ENCODE peak calls at places on chromosomes 6 and 20, in ten cellular contexts. J is dorsolateral prefrontal cortex, U is psoas muscle, C is cardiac muscle cell, H is epithelial cell of esophagus, K is nephron progenitor cell, X is neural progenitor cell, P is lower lobe of right lung, L is GM12865, F is esophagus squamous epithelium. R is an unnamed sample.

GRCh38 chr6:81572020-81572419 is 180.5 kb downstream of the TENT5A start:
- DNase-seq in J (no peak), U (no peak), C (no peak), H (no peak), K (no peak), X (no peak), P (no peak), L (no peak), F (no peak), R (no peak)

GRCh38 chr6:13256614-13257013 is 71.7 kb downstream of the TBC1D7 start:
- DNase-seq in J (no peak), U (no peak), C (peak; percentile 36), H (no peak), K (no peak), X (no peak), P (no peak), L (no peak), F (no peak), R (no peak)

GRCh38 chr6:126027601-126028000 is 41.3 kb downstream of the TRMT11 start:
- DNase-seq in J (no peak), U (no peak), C (peak; percentile 21), H (no peak), K (no peak), X (no peak), P (no peak), L (no peak), F (no peak), R (no peak)

GRCh38 chr6:158050955-158051354 is 69.3 kb downstream of the SYNJ2 start:
- DNase-seq in J (peak; percentile 32), U (no peak), C (no peak), H (peak; percentile 66), K (no peak), X (no peak), P (no peak), L (no peak), F (no peak), R (no peak)

GRCh38 chr20:48381353-48382120 is 446.3 kb downstream of the PREX1 start:
- DNase-seq in J (no peak), U (no peak), C (peak; percentile 10), H (no peak), K (no peak), X (no peak), P (no peak), L (no peak), F (no peak), R (no peak)

GRCh38 chr20:50190251-50191064 is at the start of gene CEBPB:
- DNase-seq in J (peak; percentile 81), U (peak; percentile 92), C (peak; percentile 95), H (peak; percentile 86), K (peak; percentile 97), X (peak; percentile 95), P (peak; percentile 94), L (peak; percentile 88), F (peak; percentile 35), R (peak; percentile 94)

GRCh38 chr6:147142684-147143245 is 61.5 kb upstream of the STXBP5 start:
- DNase-seq in J (no peak), U (no peak), C (no peak), H (no peak), K (no peak), X (no peak), P (no peak), L (no peak), F (no peak), R (no peak)

GRCh38 chr20:23122321-23122720 is 36.2 kb upstream of the CD93 start:
- DNase-seq in J (peak; percentile 23), U (no peak), C (no peak), H (no peak), K (no peak), X (no peak), P (no peak), L (no peak), F (no peak), R (no peak)

GRCh38 chr6:53369051-53369450 is 20.3 kb upstream of the ELOVL5 start:
- DNase-seq in J (no peak), U (no peak), C (no peak), H (no peak), K (no peak), X (no peak), P (no peak), L (no peak), F (no peak), R (no peak)

GRCh38 chr6:116398366-116399005 is 27.7 kb downstream of the DSE start:
- DNase-seq in J (no peak), U (no peak), C (peak; percentile 58), H (peak; percentile 53), K (no peak), X (no peak), P (no peak), L (no peak), F (no peak), R (no peak)

GRCh38 chr6:54419885-54420284 is 111.6 kb downstream of the TINAG start:
- DNase-seq in J (no peak), U (no peak), C (peak; percentile 90), H (peak; percentile 96), K (no peak), X (no peak), P (no peak), L (no peak), F (no peak), R (no peak)

GRCh38 chr6:19851273-19852089 is 14.3 kb downstream of the ID4 start:
- DNase-seq in J (no peak), U (no peak), C (peak; percentile 88), H (peak; percentile 73), K (peak; percentile 40), X (peak; percentile 82), P (no peak), L (peak; percentile 19), F (no peak), R (peak; percentile 41)

GRCh38 chr6:137339929-137340559 is 120.9 kb upstream of the IFNGR1 start:
- DNase-seq in J (no peak), U (no peak), C (peak; percentile 14), H (peak; percentile 36), K (no peak), X (peak; percentile 62), P (no peak), L (no peak), F (no peak), R (no peak)

GRCh38 chr6:137342607-137343186 is 123.5 kb upstream of the IFNGR1 start:
- DNase-seq in J (no peak), U (no peak), C (no peak), H (no peak), K (no peak), X (no peak), P (peak; percentile 41), L (no peak), F (no peak), R (no peak)

DNA sequence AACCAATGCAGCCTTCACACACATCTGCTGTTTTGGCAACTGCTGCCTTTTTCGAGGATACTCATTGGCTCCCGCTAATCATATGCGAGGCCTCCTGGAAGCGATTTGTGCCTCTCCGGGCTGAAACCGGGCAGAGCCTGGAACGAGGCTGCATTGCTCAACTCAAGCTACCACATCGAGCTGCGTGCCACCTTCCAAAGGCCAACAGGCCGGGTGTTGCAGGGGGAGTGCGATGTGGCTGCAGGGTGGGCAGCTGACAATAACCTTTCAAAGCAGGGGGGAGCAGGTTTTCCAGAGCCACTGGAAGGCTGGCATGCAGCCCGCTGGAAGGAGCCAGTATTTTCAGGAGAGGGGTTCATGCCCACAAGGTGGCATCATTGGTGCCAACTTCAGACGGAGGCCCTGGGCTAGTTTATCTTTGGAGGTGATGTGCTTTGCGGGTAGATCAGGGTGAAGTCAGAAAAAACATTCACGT is 122.6 kb upstream of the IFNGR1 start:
- DNase-seq in J (peak; percentile 83), U (peak; percentile 17), C (peak; percentile 63), H (peak; percentile 17), K (no peak), X (peak; percentile 53), P (peak; percentile 49), L (peak; percentile 37), F (no peak), R (no peak)
- TF ChIP-seq CTCF in J (peak; percentile 43), U (no peak), C (peak; percentile 13), H (no peak), K (no peak), X (peak; percentile 33), P (peak; percentile 35), L (peak; percentile 33), F (peak; percentile 14), R (no peak)

DNA sequence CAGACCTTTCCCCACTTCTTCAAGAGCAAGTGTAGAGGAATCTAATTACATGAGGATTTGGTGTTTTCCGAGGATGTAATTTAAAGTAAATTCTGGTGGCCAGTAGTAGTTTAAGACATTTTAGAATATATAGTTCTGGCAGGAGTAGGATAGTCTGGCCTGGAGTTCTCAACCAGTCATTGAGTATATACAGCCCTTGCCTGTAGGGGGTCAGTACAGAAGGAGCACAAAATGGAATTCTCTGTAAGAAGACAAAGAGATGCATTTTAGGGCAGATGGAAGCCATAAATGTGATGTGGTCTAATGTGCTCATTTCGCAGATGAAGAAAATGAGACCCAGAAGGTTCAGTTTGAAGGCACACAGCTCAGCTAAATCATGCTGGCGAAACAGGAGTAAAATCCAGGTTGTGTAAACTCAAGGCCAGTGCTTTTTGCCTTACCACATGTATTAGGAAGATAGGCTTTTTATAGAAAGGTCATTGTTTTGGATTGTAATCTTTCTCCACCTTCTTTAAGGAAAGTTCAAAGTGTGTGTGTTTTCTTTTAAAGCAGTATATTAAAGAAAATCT is 29.6 kb downstream of the QKI start:
- DNase-seq in J (no peak), U (no peak), C (no peak), H (no peak), K (no peak), X (peak; percentile 17), P (no peak), L (no peak), F (no peak), R (no peak)
- TF ChIP-seq CTCF in J (no peak), U (no peak), C (no peak), H (no peak), K (no peak), X (peak; percentile 9), P (no peak), L (no peak), F (no peak), R (no peak)

GRCh38 chr6:154408906-154409500 is 52.4 kb upstream of the IPCEF1 start:
- DNase-seq in J (peak; percentile 53), U (no peak), C (peak; percentile 43), H (peak; percentile 61), K (no peak), X (no peak), P (no peak), L (peak; percentile 36), F (no peak), R (no peak)
- TF ChIP-seq CTCF in J (peak; percentile 38), U (peak; percentile 50), C (peak; percentile 30), H (peak; percentile 58), K (no peak), X (peak; percentile 31), P (peak; percentile 26), L (no peak), F (peak; percentile 39), R (peak; percentile 41)

DNA sequence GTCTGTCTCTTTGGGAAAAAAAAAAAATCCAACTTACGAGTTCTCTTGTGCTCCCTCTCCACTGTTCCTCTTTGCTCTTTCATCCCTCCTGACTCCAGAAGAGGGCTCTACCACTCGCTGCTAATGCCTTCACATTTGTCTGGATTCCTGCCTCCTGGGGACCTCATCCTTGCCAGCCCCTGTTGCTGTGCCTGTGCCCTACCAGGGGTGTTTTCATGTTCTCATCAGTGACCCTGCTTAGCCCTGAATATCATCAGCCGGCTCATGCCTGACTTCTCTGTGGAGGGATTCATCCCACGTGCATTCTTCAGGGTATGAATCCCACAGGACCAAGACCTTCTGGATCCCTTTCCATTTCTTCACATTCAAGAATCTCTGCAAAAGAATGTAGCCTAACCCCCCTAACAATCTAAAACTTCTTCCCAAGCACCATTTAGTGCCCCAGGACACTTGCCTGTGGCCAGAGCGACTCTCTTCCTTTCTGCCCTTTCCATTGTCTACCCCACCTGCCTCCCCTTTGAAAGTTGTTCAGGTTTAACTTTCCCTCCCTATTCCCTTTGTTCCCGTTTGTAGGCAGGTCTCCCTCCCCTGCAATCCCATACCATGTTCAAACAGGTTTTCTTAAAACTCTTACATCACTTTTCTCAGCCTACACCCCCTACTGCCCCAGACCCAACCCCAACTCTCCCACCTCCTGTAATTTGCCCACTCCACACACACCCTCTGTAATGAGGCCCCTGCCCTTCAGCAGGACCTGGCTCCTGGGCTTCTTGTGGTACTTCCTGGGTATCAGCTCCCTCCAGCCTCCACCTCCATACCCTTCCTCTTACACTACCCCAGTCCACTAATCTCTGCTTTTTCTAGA is 50.2 kb downstream of the RREB1 start:
- DNase-seq in J (no peak), U (no peak), C (no peak), H (no peak), K (no peak), X (no peak), P (no peak), L (no peak), F (no peak), R (no peak)
- TF ChIP-seq CTCF in J (no peak), U (no peak), C (no peak), H (peak; percentile 2), K (no peak), X (no peak), P (no peak), L (no peak), F (no peak), R (no peak)